ENCODE peak calls at places on chromosomes 6 and 20, in nine cellular contexts. N, D, M, Y, H, U, J, S and P are unnamed samples.

GRCh38 chr6:134642217-134642616 is 307.7 kb downstream of the ALDH8A1 start:
- DNase-seq in M (no peak), U (no peak), N (no peak), J (no peak), Y (no peak), D (no peak), S (no peak), H (no peak), P (no peak)

GRCh38 chr6:5763871-5764270 is 242.9 kb downstream of the NRN1 start:
- DNase-seq in H (no peak), M (no peak), N (no peak), U (no peak), Y (no peak), D (no peak), J (no peak), S (no peak), P (no peak)

GRCh38 chr20:16027710-16028109 is 545.5 kb downstream of the KIF16B start:
- DNase-seq in J (no peak), U (no peak), N (no peak), Y (no peak), D (no peak), M (no peak), S (no peak), H (no peak), P (no peak)

GRCh38 chr6:71197770-71198169 is 90.8 kb upstream of the OGFRL1 start:
- DNase-seq in Y (no peak), J (peak), U (no peak), S (peak), H (peak), M (no peak), D (no peak), N (no peak), P (no peak)

GRCh38 chr6:81638366-81638765 is 114.1 kb downstream of the TENT5A start:
- DNase-seq in Y (no peak), J (no peak), U (no peak), S (no peak), D (no peak), M (no peak), H (no peak), N (no peak), P (no peak)

GRCh38 chr6:27672113-27672799 is 199.4 kb upstream of the ZNF184 start:
- DNase-seq in M (peak), J (peak), N (no peak), S (peak), Y (no peak), D (no peak), H (peak), U (no peak), P (no peak)

GRCh38 chr6:26158581-26159416 is 71.6 kb downstream of the HFE start:
- DNase-seq in J (peak), S (peak), Y (peak), H (peak), D (peak), M (peak), U (peak), N (no peak), P (peak)

GRCh38 chr6:12047792-12048432 is 35.8 kb downstream of the HIVEP1 start:
- DNase-seq in H (no peak), S (no peak), D (no peak), U (no peak), J (no peak), Y (no peak), M (no peak), N (no peak), P (no peak)

GRCh38 chr6:135033238-135033637 is 21.4 kb downstream of the HBS1L start:
- DNase-seq in N (no peak), H (no peak), J (no peak), D (no peak), M (no peak), S (no peak), U (no peak), Y (no peak), P (no peak)

GRCh38 chr6:158417760-158418098 is 105.5 kb downstream of the TULP4 start:
- DNase-seq in N (no peak), U (no peak), Y (no peak), D (no peak), J (peak), M (no peak), S (no peak), H (peak), P (no peak)

GRCh38 chr6:35691027-35691824 is 2.5 kb upstream of the FKBP5 start:
- DNase-seq in D (peak), J (peak), S (no peak), U (no peak), M (no peak), Y (peak), H (peak), N (peak), P (no peak)

GRCh38 chr6:34182751-34183531 is 37.1 kb upstream of the GRM4 start:
- DNase-seq in S (no peak), Y (no peak), U (peak), J (no peak), H (no peak), D (peak), N (no peak), M (no peak), P (peak)

GRCh38 chr6:74870403-74870802 is 335.4 kb downstream of the COL12A1 start:
- DNase-seq in J (peak), D (no peak), H (peak), N (no peak), Y (no peak), U (no peak), S (no peak), M (peak), P (no peak)

GRCh38 chr6:163600331-163600730 is 185.8 kb downstream of the QKI start:
- DNase-seq in J (no peak), S (no peak), U (no peak), Y (no peak), N (no peak), D (no peak), M (no peak), H (no peak), P (no peak)

GRCh38 chr20:47863531-47863930 is 78.2 kb upstream of the SULF2 start:
- DNase-seq in J (no peak), S (no peak), H (no peak), U (no peak), N (no peak), M (no peak), Y (no peak), D (no peak), P (no peak)

GRCh38 chr6:137489410-137490371 is 4.5 kb downstream of the OLIG3 start:
- DNase-seq in H (no peak), N (no peak), M (no peak), J (no peak), S (no peak), D (no peak), U (no peak), Y (no peak), P (no peak)

GRCh38 chr6:42372699-42373098 is 79.0 kb downstream of the TRERF1 start:
- DNase-seq in S (no peak), Y (no peak), H (no peak), M (no peak), N (no peak), U (no peak), J (no peak), D (no peak), P (no peak)

GRCh38 chr6:25889877-25890853 is 16.1 kb upstream of the SLC17A3 start:
- DNase-seq in H (peak), Y (peak), M (peak), N (no peak), S (peak), J (peak), D (no peak), U (no peak), P (peak)

GRCh38 chr6:100657678-100658330 is 193.1 kb upstream of the SIM1 start:
- DNase-seq in S (no peak), Y (no peak), H (peak), N (no peak), U (no peak), M (peak), D (no peak), J (no peak), P (no peak)

GRCh38 chr6:129312865-129313264 is 397.1 kb downstream of the ARHGAP18 start:
- DNase-seq in D (no peak), J (peak), S (no peak), M (peak), U (no peak), Y (no peak), N (no peak), H (peak), P (no peak)

GRCh38 chr6:166958926-166959861 is 2.8 kb upstream of the RNASET2 start:
- DNase-seq in U (peak), D (no peak), H (no peak), N (no peak), M (no peak), J (no peak), S (no peak), Y (no peak), P (peak)

GRCh38 chr6:112780498-112781096 is 433.5 kb downstream of the RFPL4B start:
- DNase-seq in N (peak), H (peak), D (no peak), U (no peak), S (peak), J (peak), M (peak), Y (peak), P (no peak)

GRCh38 chr20:49956689-49957443 is 20.7 kb downstream of the RNF114 start:
- DNase-seq in S (no peak), Y (peak), M (no peak), J (no peak), U (no peak), N (no peak), H (no peak), D (no peak), P (no peak)

GRCh38 chr6:44276667-44277640 is 6.7 kb downstream of the TMEM151B start:
- DNase-seq in N (no peak), J (no peak), S (no peak), H (no peak), M (no peak), D (no peak), Y (no peak), U (no peak), P (no peak)

GRCh38 chr20:45036044-45036755 is 64.7 kb downstream of the KCNS1 start:
- DNase-seq in J (peak), H (peak), S (no peak), D (no peak), M (peak), Y (no peak), N (no peak), U (no peak), P (no peak)

GRCh38 chr20:58293453-58293852 is 16.1 kb upstream of the RAB22A start:
- DNase-seq in D (no peak), J (no peak), S (peak), M (peak), Y (no peak), H (no peak), U (no peak), N (no peak), P (no peak)

GRCh38 chr20:16391003-16391402 is 182.2 kb downstream of the KIF16B start:
- DNase-seq in N (no peak), D (no peak), H (no peak), U (no peak), S (no peak), J (no peak), M (no peak), Y (no peak), P (no peak)

GRCh38 chr6:43221774-43222101 is 7.5 kb downstream of the DNPH1 start:
- DNase-seq in U (no peak), S (no peak), D (no peak), Y (no peak), M (no peak), H (no peak), J (no peak), N (no peak), P (no peak)

GRCh38 chr6:128461517-128461916 is 58.9 kb downstream of the PTPRK start:
- DNase-seq in Y (no peak), U (no peak), D (no peak), N (no peak), M (no peak), S (no peak), H (no peak), J (no peak), P (no peak)

GRCh38 chr6:83221886-83222479 is 28.8 kb downstream of the RWDD2A start:
- DNase-seq in J (no peak), Y (no peak), N (no peak), H (peak), D (no peak), M (peak), U (no peak), S (peak), P (peak)

GRCh38 chr20:47067776-47068175 is 173.1 kb downstream of the EYA2 start:
- DNase-seq in Y (no peak), D (no peak), U (no peak), M (peak), J (no peak), S (no peak), H (peak), N (no peak), P (no peak)

GRCh38 chr6:684831-685636 is 7.9 kb downstream of the EXOC2 start:
- DNase-seq in U (no peak), M (no peak), J (peak), D (no peak), Y (no peak), H (peak), N (no peak), S (no peak), P (no peak)

GRCh38 chr6:45436544-45437440 is 59.1 kb upstream of the SUPT3H start:
- DNase-seq in D (no peak), H (peak), M (no peak), N (no peak), J (peak), U (no peak), S (no peak), Y (no peak), P (peak)

GRCh38 chr6:31821301-31822037 is 6.1 kb upstream of the HSPA1B start:
- DNase-seq in U (peak), N (peak), M (peak), D (peak), S (peak), H (peak), Y (peak), J (no peak), P (no peak)

GRCh38 chr6:23031986-23032385 is 462.6 kb downstream of the HDGFL1 start:
- DNase-seq in N (no peak), J (no peak), M (no peak), U (no peak), H (peak), S (no peak), D (no peak), Y (no peak), P (no peak)

GRCh38 chr6:60952500-60952899 is 1333.5 kb downstream of the KHDRBS2 start:
- DNase-seq in J (no peak), M (no peak), S (no peak), N (no peak), Y (no peak), H (no peak), U (no peak), D (no peak), P (no peak)

GRCh38 chr6:21467091-21467490 is 126.5 kb upstream of the SOX4 start:
- DNase-seq in D (no peak), H (no peak), U (no peak), N (no peak), S (no peak), M (no peak), Y (no peak), J (no peak), P (no peak)

GRCh38 chr6:21461844-21462518 is 131.6 kb upstream of the SOX4 start:
- DNase-seq in U (no peak), J (no peak), S (no peak), Y (no peak), M (no peak), D (no peak), H (no peak), N (no peak), P (no peak)

GRCh38 chr6:21459646-21460045 is 133.9 kb upstream of the SOX4 start:
- DNase-seq in Y (no peak), N (no peak), D (no peak), S (peak), M (no peak), J (no peak), U (no peak), H (no peak), P (no peak)

GRCh38 chr6:21457647-21458046 is 135.9 kb upstream of the SOX4 start:
- DNase-seq in M (no peak), Y (no peak), N (no peak), D (no peak), J (no peak), H (no peak), S (no peak), U (no peak), P (no peak)

DNA sequence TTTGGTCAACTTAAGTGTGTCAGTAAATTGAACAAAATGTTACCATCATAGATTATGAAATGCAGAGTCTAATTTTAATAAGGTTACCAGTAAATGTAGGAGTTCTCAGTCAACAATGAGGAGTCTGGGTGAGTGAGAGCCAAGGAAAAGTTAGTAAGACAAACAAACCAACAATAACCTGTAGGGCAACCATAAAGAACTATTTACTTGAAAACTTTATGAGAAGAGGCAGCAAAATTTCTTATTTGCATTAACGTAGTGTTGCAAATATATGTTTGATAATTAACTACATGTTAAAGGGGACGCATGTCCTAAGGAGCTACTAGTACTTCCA is 131.1 kb upstream of the SOX4 start:
- DNase-seq in N (no peak), M (no peak), Y (no peak), U (no peak), J (no peak), S (no peak), H (no peak), D (no peak), P (no peak)
- H3K27ac ChIP-seq in N (no peak), M (no peak), Y (no peak), U (no peak), J (no peak), S (no peak), H (no peak), D (no peak), P (no peak)

DNA sequence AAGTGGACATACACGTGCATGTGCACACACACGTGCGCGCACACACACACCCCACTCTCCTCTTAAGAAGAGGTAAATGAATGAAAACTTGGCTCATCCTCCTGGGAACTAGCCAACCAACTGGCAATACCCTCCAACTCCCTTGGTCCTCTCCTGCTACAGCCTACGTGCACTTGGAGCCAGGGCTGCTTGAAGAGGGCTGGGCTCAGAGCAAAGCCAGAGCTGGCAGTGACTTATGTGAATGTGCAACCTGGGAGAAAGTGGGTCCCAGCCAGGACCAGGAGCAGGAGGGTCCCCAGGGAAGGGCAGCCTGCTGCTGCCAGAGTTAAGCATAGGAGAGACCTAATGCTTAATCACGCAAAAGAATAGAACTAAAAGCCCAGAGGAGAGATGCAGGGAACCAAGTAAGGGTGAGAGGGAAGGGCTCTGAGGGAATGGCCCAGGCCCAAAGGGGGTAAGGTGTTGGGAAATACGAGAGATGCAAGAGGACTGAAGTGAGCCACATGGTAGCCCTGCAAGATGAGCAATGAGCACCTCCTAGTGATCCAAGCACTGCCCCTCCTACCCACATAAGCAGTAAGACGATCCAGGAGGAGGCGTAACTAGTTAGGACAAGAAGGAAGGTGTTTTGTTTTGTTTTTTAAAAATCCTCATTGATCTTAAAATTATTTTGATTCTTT is 24.7 kb downstream of the TRAF3IP2 start:
- DNase-seq in M (no peak), J (no peak), D (no peak), Y (no peak), S (no peak), H (peak), N (no peak), U (no peak), P (no peak)
- H3K27ac ChIP-seq in M (no peak), J (no peak), D (no peak), Y (no peak), S (no peak), H (peak), N (no peak), U (no peak), P (no peak)

GRCh38 chr6:52826513-52826912 is 14.1 kb downstream of the GSTA5 start:
- DNase-seq in U (no peak), J (no peak), D (no peak), H (no peak), S (no peak), N (no peak), Y (no peak), M (no peak), P (no peak)

GRCh38 chr6:52834481-52834880 is 6.1 kb downstream of the GSTA5 start:
- DNase-seq in M (no peak), S (no peak), N (no peak), D (no peak), H (peak), U (no peak), J (no peak), Y (no peak), P (no peak)

DNA sequence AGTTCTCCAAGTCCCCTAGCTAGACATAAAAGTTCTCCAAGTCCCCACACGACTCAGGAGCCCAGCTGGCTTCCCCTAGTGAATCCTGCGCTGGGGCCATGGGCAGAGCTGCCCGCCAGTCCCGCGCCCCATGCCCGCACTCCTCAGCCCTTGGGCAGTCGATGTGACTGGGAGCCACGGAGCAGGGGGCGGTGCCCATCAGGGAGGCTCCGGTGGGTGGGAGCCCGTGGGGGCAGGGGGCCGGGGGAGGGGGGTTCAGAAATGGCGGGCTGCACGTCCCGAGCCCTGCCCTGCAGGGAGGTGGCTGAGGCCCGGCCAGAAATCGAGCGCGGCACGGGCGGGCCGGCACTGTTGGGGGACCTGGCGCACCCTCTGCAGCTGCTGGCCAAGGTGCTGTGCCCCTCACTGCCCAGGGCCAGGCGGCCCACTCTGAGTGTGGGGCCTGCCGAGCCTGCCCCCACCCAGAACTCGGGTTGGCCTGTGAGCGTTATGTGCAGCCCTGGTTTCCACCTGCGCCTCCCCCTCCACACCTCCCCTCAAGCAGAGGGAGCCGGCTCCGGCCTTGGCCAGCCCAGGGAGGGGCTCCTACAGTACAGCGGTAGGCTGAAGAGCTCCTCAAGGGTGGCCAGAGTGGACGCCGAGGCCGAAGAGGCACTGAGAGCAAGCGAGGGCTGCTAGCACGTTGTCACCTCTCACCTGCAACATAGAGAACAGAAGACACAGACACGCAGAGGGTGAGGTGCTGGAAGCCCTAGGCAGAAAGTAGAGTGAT is 11.4 kb downstream of the GSTA5 start:
- DNase-seq in Y (no peak), M (no peak), S (no peak), D (no peak), H (no peak), J (no peak), N (no peak), U (no peak), P (no peak)
- H3K27ac ChIP-seq in Y (no peak), M (no peak), S (no peak), D (no peak), H (no peak), J (no peak), N (no peak), U (no peak), P (no peak)

DNA sequence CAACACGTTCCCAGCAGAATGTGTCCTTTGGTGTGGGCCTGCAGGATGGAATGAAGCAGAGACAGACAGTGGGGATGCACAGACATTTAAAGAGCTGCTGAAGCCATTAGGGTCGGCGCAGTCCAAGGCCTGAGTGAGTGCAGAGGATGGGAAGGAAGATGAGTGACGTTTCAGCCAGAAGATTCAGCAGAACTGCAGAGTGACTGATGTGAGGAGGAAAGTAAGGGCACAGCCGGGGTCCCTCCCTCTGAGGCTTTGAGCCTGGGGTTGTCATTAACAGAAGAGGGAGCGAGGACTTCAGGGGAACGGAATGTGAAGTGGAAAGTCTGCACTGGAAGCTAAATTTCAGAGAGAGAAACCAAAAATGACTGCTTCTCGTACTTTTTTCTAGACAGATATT is 117.7 kb downstream of the RIN2 start:
- DNase-seq in H (peak), M (no peak), D (no peak), Y (no peak), N (no peak), U (no peak), S (peak), J (no peak), P (no peak)
- H3K27ac ChIP-seq in H (peak), M (peak), D (peak), Y (peak), N (no peak), U (no peak), S (peak), J (peak), P (no peak)

GRCh38 chr6:20207096-20207454 is 5.2 kb downstream of the MBOAT1 start:
- DNase-seq in U (no peak), M (no peak), N (no peak), D (no peak), Y (no peak), H (no peak), J (no peak), S (no peak), P (no peak)
- H3K27ac ChIP-seq in U (no peak), M (no peak), N (no peak), D (no peak), Y (no peak), H (no peak), J (no peak), S (no peak), P (peak)